ENCODE peak calls at places on chromosomes 7 and 10, in seven cellular contexts. M, B, L, H, V, P and X are unnamed samples.

GRCh38 chr10:96452494-96452893 is 61.2 kb downstream of the TLL2 start:
- DNase-seq in M (no peak), B (no peak), L (no peak), H (no peak), V (no peak), P (no peak), X (no peak)

GRCh38 chr10:16280595-16280994 is 156.2 kb upstream of the PTER start:
- DNase-seq in M (no peak), B (no peak), L (no peak), H (no peak), V (no peak), P (no peak), X (no peak)

GRCh38 chr7:130667593-130668257 is 823 bp downstream of the COPG2 start:
- DNase-seq in M (no peak), B (peak), L (no peak), H (peak), V (no peak), P (peak), X (no peak)

GRCh38 chr10:104309980-104310978 is 28.0 kb downstream of the ITPRIP start:
- DNase-seq in M (no peak), B (peak), L (peak), H (no peak), V (peak), P (peak), X (peak)

GRCh38 chr10:103967433-103968142 is 648 bp downstream of the SLK start:
- DNase-seq in M (no peak), B (peak), L (peak), H (peak), V (peak), P (peak), X (no peak)

GRCh38 chr10:14325325-14325955 is 5.3 kb downstream of the FRMD4A start:
- DNase-seq in M (peak), B (peak), L (no peak), H (peak), V (peak), P (peak), X (no peak)

GRCh38 chr7:132171130-132171576 is 405.1 kb downstream of the PLXNA4 start:
- DNase-seq in M (no peak), B (no peak), L (peak), H (no peak), V (no peak), P (no peak), X (no peak)

GRCh38 chr7:77351539-77352004 is 64.6 kb downstream of the GSAP start:
- DNase-seq in M (peak), B (no peak), L (no peak), H (peak), V (no peak), P (no peak), X (no peak)

GRCh38 chr7:22821702-22822485 is 755 bp downstream of the TOMM7 start:
- DNase-seq in M (no peak), B (peak), L (no peak), H (peak), V (no peak), P (peak), X (no peak)

GRCh38 chr7:80942261-80943041 is 23.6 kb upstream of the SEMA3C start:
- DNase-seq in M (no peak), B (peak), L (peak), H (peak), V (peak), P (peak), X (peak)

GRCh38 chr10:4198216-4198615 is 413.2 kb upstream of the KLF6 start:
- DNase-seq in M (no peak), B (no peak), L (no peak), H (no peak), V (no peak), P (no peak), X (no peak)

GRCh38 chr7:155752756-155753445 is 59.4 kb downstream of the SHH start:
- DNase-seq in M (no peak), B (no peak), L (no peak), H (no peak), V (no peak), P (no peak), X (no peak)